ENCODE peak calls at places on chromosomes 1 and 21, in four cellular contexts. K is uterus, S is kidney, W is right cardiac atrium. Q is an unnamed sample.

GRCh38 chr1:22781483-22781882 is 70.8 kb downstream of the EPHB2 start:
- DNase-seq in S (no peak), K (no peak), W (no peak), Q (no peak)

GRCh38 chr21:34704119-34704518 is 35.3 kb downstream of the CLIC6 start:
- DNase-seq in K (no peak), W (no peak), S (no peak), Q (no peak)

GRCh38 chr1:66542811-66543767 is 9.1 kb downstream of the SGIP1 start:
- DNase-seq in K (peak; percentile 16), S (peak; percentile 82), W (peak; percentile 51), Q (peak; percentile 85)

GRCh38 chr1:70896224-70896623 is 151.4 kb downstream of the PTGER3 start:
- DNase-seq in S (no peak), W (no peak), K (no peak), Q (no peak)

GRCh38 chr1:154546264-154547043 is 12.0 kb downstream of the UBE2Q1 start:
- DNase-seq in K (peak; percentile 39), S (no peak), W (peak; percentile 59), Q (peak; percentile 61)

GRCh38 chr1:200021537-200022238 is 5.8 kb upstream of the NR5A2 start:
- DNase-seq in S (no peak), W (no peak), K (no peak), Q (peak; percentile 86)

GRCh38 chr1:177915641-177916040 is 54.2 kb downstream of the SEC16B start:
- DNase-seq in W (no peak), K (no peak), S (no peak), Q (no peak)

GRCh38 chr1:38178236-38178635 is 131.6 kb upstream of the POU3F1 start:
- DNase-seq in K (no peak), S (no peak), W (no peak), Q (no peak)

GRCh38 chr1:2141025-2141424 is 53.5 kb downstream of the FAAP20 start:
- DNase-seq in W (no peak), K (no peak), S (peak; percentile 18), Q (no peak)

GRCh38 chr1:101846820-101847219 is 149.9 kb downstream of the OLFM3 start:
- DNase-seq in S (no peak), K (no peak), W (no peak), Q (no peak)

DNA sequence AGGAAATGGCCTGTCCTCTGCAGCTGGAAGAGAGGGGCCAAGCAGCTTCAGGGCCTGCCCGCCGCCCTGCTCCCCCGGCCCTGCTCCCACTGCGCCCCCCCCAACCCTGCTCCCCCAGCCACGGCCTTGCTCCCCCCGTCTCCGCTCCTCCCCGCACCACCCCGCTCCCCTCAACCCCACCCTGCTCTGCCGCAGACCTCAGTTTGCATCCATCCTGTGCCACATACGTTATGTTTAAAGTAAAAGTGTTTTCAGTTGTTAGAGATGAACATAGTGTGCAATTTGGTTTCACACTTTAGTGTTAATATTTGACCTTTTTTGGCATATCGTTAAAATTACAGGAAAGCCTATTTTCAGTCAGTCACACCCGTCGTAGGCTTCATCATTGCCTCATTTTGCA is 34.1 kb upstream of the DIP2A start:
- DNase-seq in S (peak; percentile 71), W (no peak), K (no peak), Q (peak; percentile 21)
- H3K27ac ChIP-seq in S (no peak overlapping the region), W (no peak overlapping the region), K (no peak overlapping the region), Q (no peak overlapping the region)

GRCh38 chr1:228646717-228647522 is 88.4 kb upstream of the RHOU start:
- DNase-seq in W (peak; percentile 39), K (peak; percentile 33), S (peak; percentile 74), Q (peak; percentile 25)
- H3K4me1 ChIP-seq in W (peaks cover 2% of the 10 kb centered on the region), K (no peaks in the 10 kb centered on the region), S (peaks cover 17% of the 10 kb centered on the region), Q (peaks cover 8% of the 10 kb centered on the region)

GRCh38 chr1:175597206-175597605 is 146.2 kb downstream of the TNR start:
- DNase-seq in S (no peak), K (no peak), W (no peak), Q (no peak)
- H3K27ac ChIP-seq in S (no peak overlapping the region), K (no peak overlapping the region), W (no peak overlapping the region), Q (no peak overlapping the region)

GRCh38 chr1:12452262-12452661 is 165.7 kb downstream of the DHRS3 start:
- DNase-seq in K (no peak), W (no peak), S (no peak), Q (no peak)
- H3K4me1 ChIP-seq in K (peaks cover 21% of the 10 kb centered on the region), W (peaks cover 37% of the 10 kb centered on the region), S (peaks cover 41% of the 10 kb centered on the region), Q (peaks cover 24% of the 10 kb centered on the region)

GRCh38 chr1:166289309-166289708 is 122.5 kb upstream of the FAM78B start:
- DNase-seq in S (no peak), W (no peak), K (no peak), Q (no peak)
- H3K27ac ChIP-seq in S (no peak overlapping the region), W (no peak overlapping the region), K (no peak overlapping the region), Q (no peak overlapping the region)

GRCh38 chr1:99994496-99994895 is 24.7 kb downstream of the SLC35A3 start:
- DNase-seq in S (no peak), W (no peak), K (no peak), Q (no peak)

GRCh38 chr1:100001462-100001861 is 31.7 kb downstream of the SLC35A3 start:
- DNase-seq in W (no peak), S (no peak), K (no peak), Q (no peak)

GRCh38 chr1:99993468-99993845 is 23.7 kb downstream of the SLC35A3 start:
- DNase-seq in K (no peak), S (no peak), W (no peak), Q (no peak)

GRCh38 chr1:99992760-99993467 is 23.1 kb downstream of the SLC35A3 start:
- DNase-seq in K (no peak), S (no peak), W (no peak), Q (no peak)

GRCh38 chr1:99996951-99997350 is 27.2 kb downstream of the SLC35A3 start:
- DNase-seq in S (no peak), K (no peak), W (no peak), Q (peak; percentile 27)
- H3K4me1 ChIP-seq in S (no peaks in the 10 kb centered on the region), K (no peaks in the 10 kb centered on the region), W (no peaks in the 10 kb centered on the region), Q (no peaks in the 10 kb centered on the region)

Q was measured in small intestine.